ENCODE peak calls at places on chromosomes 4 and X, in nine cellular contexts. L is astrocyte, C is suprapubic skin, R is heart left ventricle, Q is lower lobe of right lung, M is pancreas, Z is uterus, N is fibroblast of lung, G is tibial artery. X is an unnamed sample. For H3K9me3, the result is how much of the 10 kb centered on the place peaks cover.

GRCh38 chrX:104351173-104351769 is 96.5 kb upstream of the ESX1 start:
- DNase-seq in L (peak), C (no peak), R (no peak), Q (no peak), M (no peak), Z (no peak), N (peak), G (no peak), X (no peak)

GRCh38 chr4:39043697-39044363 is 11.6 kb upstream of the TMEM156 start:
- DNase-seq in L (peak), C (no peak), R (no peak), Q (no peak), M (no peak), Z (no peak), N (no peak), G (no peak), X (no peak)

GRCh38 chr4:99300934-99301333 is 10.1 kb upstream of the ADH1A start:
- DNase-seq in L (peak), C (peak), R (peak), Q (peak), M (peak), Z (peak), N (peak), G (peak), X (no peak)

GRCh38 chr4:60913026-60913425 is 287.1 kb upstream of the ADGRL3 start:
- DNase-seq in L (no peak), C (no peak), R (no peak), Q (no peak), M (no peak), Z (no peak), N (peak), G (no peak), X (no peak)

GRCh38 chr4:172169871-172170270 is 356.7 kb downstream of the GALNTL6 start:
- DNase-seq in L (peak), C (no peak), R (no peak), Q (no peak), M (no peak), Z (no peak), N (no peak), G (no peak), X (no peak)

GRCh38 chrX:43707812-43708548 is 51.9 kb downstream of the MAOA start:
- DNase-seq in L (no peak), C (no peak), R (peak), Q (peak), M (no peak), Z (peak), N (peak), G (peak), X (no peak)

GRCh38 chrX:120660638-120661037 is 30.8 kb upstream of the C1GALT1C1 start:
- DNase-seq in L (no peak), C (no peak), R (no peak), Q (no peak), M (no peak), Z (no peak), N (no peak), G (no peak), X (no peak)

GRCh38 chrX:2819345-2820130 is 9.2 kb upstream of the GYG2 start:
- DNase-seq in L (no peak), C (no peak), R (no peak), Q (no peak), M (no peak), Z (no peak), N (peak), G (no peak), X (no peak)

GRCh38 chrX:121322159-121322558 is 274.7 kb downstream of the GLUD2 start:
- DNase-seq in L (no peak), C (no peak), R (no peak), Q (no peak), M (no peak), Z (no peak), N (no peak), G (no peak), X (no peak)

GRCh38 chr4:2866160-2866861 is 22.7 kb downstream of the ADD1 start:
- DNase-seq in L (no peak), C (no peak), R (no peak), Q (no peak), M (no peak), Z (no peak), N (no peak), G (no peak), X (no peak)

GRCh38 chrX:84932814-84933213 is 70.9 kb upstream of the APOOL start:
- DNase-seq in L (no peak), C (no peak), R (no peak), Q (no peak), M (no peak), Z (no peak), N (no peak), G (no peak), X (no peak)

GRCh38 chr4:2791518-2792395 is 1.1 kb upstream of the SH3BP2 start:
- DNase-seq in L (no peak), C (peak), R (peak), Q (peak), M (peak), Z (peak), N (no peak), G (peak), X (no peak)

GRCh38 chr4:112031712-112032328 is 113.4 kb upstream of the FAM241A start:
- DNase-seq in L (peak), C (no peak), R (no peak), Q (no peak), M (no peak), Z (no peak), N (peak), G (no peak), X (no peak)

GRCh38 chrX:17597836-17598434 is 139.4 kb upstream of the SCML1 start:
- DNase-seq in L (peak), C (peak), R (peak), Q (peak), M (peak), Z (peak), N (peak), G (peak), X (no peak)

GRCh38 chrX:52574416-52575275 is 57.8 kb upstream of the XAGE1B start:
- DNase-seq in L (peak), C (no peak), R (no peak), Q (no peak), M (peak), Z (no peak), N (peak), G (no peak), X (no peak)

GRCh38 chrX:39767446-39767845 is 330.3 kb downstream of the BCOR start:
- DNase-seq in L (peak), C (no peak), R (no peak), Q (no peak), M (no peak), Z (no peak), N (peak), G (no peak), X (no peak)

GRCh38 chr4:47002593-47002992 is 9.2 kb upstream of the GABRA4 start:
- DNase-seq in L (no peak), C (no peak), R (no peak), Q (no peak), M (no peak), Z (no peak), N (peak), G (no peak), X (no peak)

GRCh38 chrX:143094501-143095110 is 68.9 kb downstream of the SPANXN4 start:
- DNase-seq in L (no peak), C (no peak), R (no peak), Q (no peak), M (no peak), Z (no peak), N (no peak), G (no peak), X (no peak)

GRCh38 chr4:100539706-100540105 is 21.9 kb upstream of the EMCN start:
- DNase-seq in L (no peak), C (no peak), R (no peak), Q (no peak), M (no peak), Z (no peak), N (no peak), G (no peak), X (no peak)

GRCh38 chr4:7739077-7739917 is 200.4 kb downstream of the AFAP1 start:
- DNase-seq in L (no peak), C (no peak), R (no peak), Q (peak), M (no peak), Z (no peak), N (no peak), G (no peak), X (no peak)

GRCh38 chr4:52005610-52006273 is 14.4 kb downstream of the LRRC66 start:
- DNase-seq in L (no peak), C (no peak), R (no peak), Q (no peak), M (no peak), Z (no peak), N (no peak), G (no peak), X (no peak)

GRCh38 chrX:48927125-48927524 is 8.3 kb upstream of the PIM2 start:
- DNase-seq in L (no peak), C (no peak), R (no peak), Q (no peak), M (no peak), Z (no peak), N (no peak), G (no peak), X (no peak)

GRCh38 chrX:14801136-14801535 is 71.7 kb downstream of the FANCB start:
- DNase-seq in L (peak), C (no peak), R (no peak), Q (no peak), M (no peak), Z (no peak), N (no peak), G (no peak), X (no peak)

GRCh38 chr4:11626046-11626445 is 197.4 kb upstream of the HS3ST1 start:
- DNase-seq in L (no peak), C (no peak), R (no peak), Q (no peak), M (no peak), Z (no peak), N (no peak), G (no peak), X (no peak)

GRCh38 chrX:150688911-150689451 is 4.2 kb upstream of the MTMR1 start:
- DNase-seq in L (peak), C (no peak), R (no peak), Q (no peak), M (no peak), Z (no peak), N (peak), G (no peak), X (no peak)

GRCh38 chrX:68114573-68115199 is 318.6 kb downstream of the OPHN1 start:
- DNase-seq in L (peak), C (no peak), R (no peak), Q (no peak), M (no peak), Z (no peak), N (peak), G (no peak), X (no peak)

GRCh38 chr4:128247906-128248305 is 39.7 kb downstream of the PGRMC2 start:
- DNase-seq in L (no peak), C (no peak), R (no peak), Q (no peak), M (no peak), Z (no peak), N (no peak), G (no peak), X (no peak)
- H3K9me3 ChIP-seq in L (under half), C (under half), R (under half), Q (under half), M (under half), Z (under half), N (under half), G (under half), X (under half)

GRCh38 chr4:121096629-121097028 is 24.3 kb upstream of the NDNF start:
- DNase-seq in L (peak), C (no peak), R (no peak), Q (no peak), M (no peak), Z (no peak), N (peak), G (no peak), X (no peak)
- TF ChIP-seq CTCF in L (peak), C (peak), R (peak), Q (peak), M (no peak), Z (peak), N (peak), G (peak), X (peak)

DNA sequence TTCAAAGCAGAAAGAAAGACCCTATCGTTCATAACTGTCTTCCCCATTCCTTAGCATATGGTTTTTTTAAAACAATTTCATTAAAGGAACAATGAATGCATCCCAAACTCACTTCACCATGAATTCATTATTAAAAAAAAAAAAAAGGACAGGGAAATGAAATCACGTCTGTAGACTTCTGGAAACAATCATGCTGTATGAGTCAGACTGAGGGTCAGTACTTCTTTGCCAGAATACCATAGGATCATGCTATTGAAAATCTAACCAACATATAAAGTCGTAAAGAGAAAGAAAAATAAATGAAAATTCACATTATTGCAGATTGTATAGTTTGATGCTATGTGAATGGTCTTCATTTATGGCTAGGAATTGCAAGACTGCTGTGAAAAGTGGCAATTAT is 144.4 kb downstream of the PCDH18 start:
- DNase-seq in L (peak), C (no peak), R (no peak), Q (no peak), M (no peak), Z (no peak), N (peak), G (no peak), X (no peak)
- H3K27ac ChIP-seq in L (no peak), C (no peak), R (no peak), Q (no peak), M (no peak), Z (no peak), N (no peak), G (no peak), X (no peak)

GRCh38 chr4:129063640-129064039 is 29.7 kb downstream of the SCLT1 start:
- DNase-seq in L (no peak), C (no peak), R (no peak), Q (no peak), M (no peak), Z (no peak), N (no peak), G (no peak), X (no peak)
- H3K9me3 ChIP-seq in L (under half), C (half or more), R (half or more), Q (half or more), M (under half), Z (under half), N (under half), G (under half), X (under half)

DNA sequence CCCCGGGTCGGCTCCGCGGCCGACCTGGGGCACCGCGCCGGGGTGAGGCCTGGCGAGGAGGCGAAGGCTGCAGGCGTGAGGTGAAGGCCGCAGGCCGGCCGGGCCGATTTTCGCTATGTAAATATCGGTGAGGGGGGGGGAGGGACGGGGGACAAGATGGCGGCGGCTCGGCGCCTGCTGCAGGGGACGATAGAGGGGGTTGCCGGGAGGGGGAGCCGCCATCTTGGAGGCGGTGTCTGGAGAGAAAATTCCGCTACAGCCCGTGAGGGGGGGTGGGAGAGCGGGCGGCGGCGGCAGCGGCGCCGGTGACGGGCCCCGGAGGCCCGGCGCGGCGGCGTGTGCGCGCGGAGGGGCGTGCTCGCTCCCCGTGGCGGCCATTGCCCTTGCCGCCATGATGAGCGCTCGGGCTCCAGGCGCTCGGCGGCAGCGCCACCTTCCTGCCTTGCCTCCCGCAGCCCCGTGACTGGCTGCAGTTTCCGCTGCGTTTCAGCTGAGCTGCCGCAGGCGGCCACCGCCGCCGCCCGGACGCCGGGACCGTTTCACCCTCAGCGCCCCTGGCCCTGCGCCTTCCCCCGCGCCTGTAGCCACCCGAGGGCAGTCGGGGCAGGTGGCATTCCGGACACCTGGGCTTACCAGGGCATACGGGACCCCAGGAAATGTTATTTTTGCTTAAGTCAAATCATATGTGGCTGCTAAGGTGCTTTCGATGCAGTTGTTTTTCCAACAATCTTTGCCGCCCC is 692 bp downstream of the ZFX start:
- DNase-seq in L (peak), C (peak), R (peak), Q (peak), M (peak), Z (peak), N (peak), G (peak), X (peak)
- TF ChIP-seq CTCF in L (no peak), C (peak), R (peak), Q (peak), M (peak), Z (peak), N (peak), G (peak), X (peak)

DNA sequence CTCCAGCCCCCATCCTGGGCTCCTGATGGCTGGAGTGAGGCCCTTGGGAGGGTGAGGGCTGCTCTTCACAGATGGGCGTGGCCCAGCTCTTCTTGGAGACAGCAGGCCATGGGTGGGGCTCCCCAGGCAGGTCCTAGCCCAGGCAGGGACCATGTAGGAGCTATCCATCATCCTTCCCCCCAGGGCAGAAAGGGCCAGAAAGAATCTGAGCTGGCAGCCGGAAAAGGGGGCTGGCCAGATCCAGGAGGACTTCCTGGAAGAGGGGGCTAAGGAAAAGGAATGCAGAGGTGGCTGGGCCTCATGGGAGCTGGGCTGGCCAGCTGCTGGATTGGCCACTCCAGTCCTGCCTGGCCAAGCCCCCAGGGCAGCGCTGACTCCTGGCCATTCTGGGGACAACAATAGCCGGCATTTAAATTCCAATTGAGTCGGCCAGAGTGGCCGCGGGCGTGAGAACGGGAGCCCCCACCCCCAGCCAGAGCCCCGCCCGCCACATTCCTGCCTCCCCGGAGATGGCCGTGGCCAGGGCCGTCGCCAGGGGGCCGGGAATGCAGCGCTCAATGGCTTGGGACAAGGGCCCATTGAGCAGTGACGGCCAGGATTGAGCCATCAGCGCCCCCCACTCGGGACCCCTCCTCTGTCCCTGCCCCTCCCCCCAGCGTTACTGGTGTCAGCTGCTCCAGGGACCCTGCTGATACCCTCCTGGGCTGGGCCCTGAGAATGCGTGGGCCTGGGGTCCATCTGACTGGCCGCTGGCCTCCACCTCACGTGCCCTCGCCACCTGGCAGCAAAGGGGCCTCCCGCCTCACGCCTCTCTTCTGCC is 15.1 kb upstream of the FGFR3 start:
- DNase-seq in L (peak), C (no peak), R (no peak), Q (no peak), M (peak), Z (no peak), N (no peak), G (no peak), X (no peak)
- H3K27ac ChIP-seq in L (no peak), C (no peak), R (no peak), Q (no peak), M (peak), Z (no peak), N (no peak), G (no peak), X (no peak)

DNA sequence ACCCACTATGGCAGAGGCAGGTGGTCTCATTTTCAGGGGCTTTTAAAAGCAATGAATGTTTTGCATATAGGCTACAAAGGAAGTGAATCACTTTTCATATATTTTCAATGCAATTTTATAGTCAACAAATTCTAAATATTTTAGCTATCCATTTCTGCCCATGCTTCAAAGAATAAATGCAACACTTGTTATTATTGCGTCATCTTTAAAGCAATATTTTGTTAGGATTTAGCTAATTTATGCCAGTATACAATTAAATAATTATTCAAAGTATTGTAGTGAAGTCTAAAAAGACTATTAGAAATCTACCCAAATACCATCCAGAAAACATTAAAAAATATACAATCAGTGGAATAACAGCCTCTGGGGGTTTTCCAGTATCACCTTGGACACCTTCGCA is 509.1 kb upstream of the SPANXN1 start:
- DNase-seq in L (no peak), C (no peak), R (no peak), Q (no peak), M (no peak), Z (no peak), N (no peak), G (no peak), X (no peak)
- H3K9me3 ChIP-seq in L (under half), C (under half), R (under half), Q (under half), M (under half), Z (under half), N (under half), G (under half), X (under half)

DNA sequence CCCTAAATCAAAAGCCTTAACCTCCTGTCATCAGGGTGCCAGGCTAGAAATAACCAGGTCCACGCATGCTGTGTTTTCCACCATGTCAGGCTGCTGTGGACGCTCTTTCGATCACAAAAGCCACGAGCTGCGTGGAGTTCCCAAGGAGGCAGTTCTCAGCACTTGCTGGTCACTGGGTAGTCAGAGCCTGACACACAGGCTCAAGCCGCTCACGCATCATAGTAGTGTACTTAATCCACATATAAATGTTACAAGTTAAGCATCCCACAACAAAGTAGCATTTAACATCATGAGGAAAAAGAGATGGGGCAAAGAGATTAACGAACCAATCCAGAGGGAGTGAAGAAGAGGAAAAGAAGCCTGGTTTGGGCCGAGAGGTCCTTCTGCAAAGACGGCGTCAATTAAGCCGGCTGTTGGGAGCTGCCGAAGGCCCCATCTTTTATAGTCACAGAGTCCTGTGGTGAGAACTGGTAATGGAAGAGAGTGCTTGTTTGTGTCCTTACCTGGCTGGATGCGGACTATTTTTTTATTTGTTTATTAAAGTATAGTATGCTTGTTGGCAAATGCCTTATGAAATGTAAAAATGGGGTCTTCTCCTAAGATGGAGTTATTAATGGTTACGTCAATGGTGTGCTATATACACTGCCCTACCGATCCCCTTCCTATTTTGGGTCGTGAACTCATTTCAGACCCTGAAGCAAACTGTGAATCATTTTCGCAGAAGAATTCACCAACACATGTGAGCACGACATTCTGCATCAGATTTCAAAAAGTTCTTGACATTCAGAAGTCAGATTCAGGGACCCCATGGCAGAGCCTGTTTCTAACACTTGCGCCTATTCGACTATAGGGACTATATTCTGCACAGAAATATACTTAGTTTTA is 675 bp downstream of the PRIMPOL start:
- DNase-seq in L (peak), C (no peak), R (no peak), Q (no peak), M (no peak), Z (no peak), N (peak), G (peak), X (no peak)
- TF ChIP-seq CTCF in L (no peak), C (no peak), R (no peak), Q (no peak), M (no peak), Z (no peak), N (no peak), G (no peak), X (no peak)

GRCh38 chr4:78939667-78940008 is 400 bp upstream of the PAQR3 start:
- DNase-seq in L (no peak), C (no peak), R (no peak), Q (no peak), M (no peak), Z (no peak), N (no peak), G (no peak), X (no peak)
- H3K27ac ChIP-seq in L (no peak), C (no peak), R (peak), Q (peak), M (no peak), Z (peak), N (no peak), G (peak), X (no peak)